ENCODE peak calls at places on chromosomes 2 and 18, in five cellular contexts. Q is neuronal stem cell, O is trophoblast cell, B is H1, Z is mesenchymal stem cell. T is an unnamed sample. For H3K36me3, the result is how much of the 10 kb centered on the place peaks cover.

GRCh38 chr2:137252934-137253333 is 487.6 kb downstream of the THSD7B start:
- DNase-seq in Z (no peak), B (no peak), O (no peak), Q (no peak), T (no peak)

GRCh38 chr2:62736899-62737559 is 31.5 kb downstream of the EHBP1 start:
- DNase-seq in B (no peak), O (no peak), Q (peak), Z (peak), T (no peak)

GRCh38 chr18:26536032-26536431 is 12.3 kb downstream of the KCTD1 start:
- DNase-seq in O (no peak), Z (no peak), B (no peak), Q (no peak), T (no peak)

GRCh38 chr2:54967269-54967668 is 83.0 kb downstream of the RTN4 start:
- DNase-seq in O (no peak), B (no peak), Q (peak), Z (no peak), T (no peak)

GRCh38 chr2:206480161-206480560 is 36.8 kb downstream of the ADAM23 start:
- DNase-seq in Q (no peak), O (no peak), B (no peak), Z (peak), T (peak)

GRCh38 chr2:179341152-179341866 is 76.7 kb upstream of the SESTD1 start:
- DNase-seq in B (no peak), Q (no peak), Z (no peak), O (no peak), T (no peak)

GRCh38 chr2:174683392-174683759 is 80.9 kb downstream of the CHRNA1 start:
- DNase-seq in B (no peak), O (no peak), Z (peak), Q (peak), T (peak)

GRCh38 chr2:8565399-8566154 is 116.3 kb upstream of the ID2 start:
- DNase-seq in B (no peak), Z (no peak), Q (no peak), O (no peak), T (no peak)

GRCh38 chr18:48949051-48949605 is 1.6 kb downstream of the SMAD7 start:
- DNase-seq in B (no peak), Q (no peak), Z (peak), O (no peak), T (no peak)

GRCh38 chr18:45730832-45731545 is 7.0 kb downstream of the SLC14A1 start:
- DNase-seq in O (no peak), B (no peak), Z (peak), Q (no peak), T (peak)

GRCh38 chr2:145846986-145847385 is 1327.1 kb upstream of the ZEB2 start:
- DNase-seq in Z (peak), Q (no peak), B (no peak), O (peak), T (peak)

GRCh38 chr2:28754321-28754720 is 2.7 kb downstream of the PPP1CB start:
- DNase-seq in B (no peak), Q (no peak), O (no peak), Z (peak), T (peak)

GRCh38 chr2:64704996-64705395 is 51.3 kb upstream of the SERTAD2 start:
- DNase-seq in B (no peak), O (no peak), Z (no peak), Q (no peak), T (no peak)

GRCh38 chr2:209311948-209312347 is 111.9 kb upstream of the MAP2 start:
- DNase-seq in Q (no peak), Z (no peak), B (no peak), O (no peak), T (no peak)

GRCh38 chr2:209316141-209316540 is 107.7 kb upstream of the MAP2 start:
- DNase-seq in O (no peak), Z (no peak), B (no peak), Q (no peak), T (no peak)

GRCh38 chr2:209314641-209315040 is 109.2 kb upstream of the MAP2 start:
- DNase-seq in B (no peak), Z (no peak), Q (no peak), O (no peak), T (no peak)
- H3K36me3 ChIP-seq in B (under half), Z (under half), Q (under half), O (under half), T (under half)

DNA sequence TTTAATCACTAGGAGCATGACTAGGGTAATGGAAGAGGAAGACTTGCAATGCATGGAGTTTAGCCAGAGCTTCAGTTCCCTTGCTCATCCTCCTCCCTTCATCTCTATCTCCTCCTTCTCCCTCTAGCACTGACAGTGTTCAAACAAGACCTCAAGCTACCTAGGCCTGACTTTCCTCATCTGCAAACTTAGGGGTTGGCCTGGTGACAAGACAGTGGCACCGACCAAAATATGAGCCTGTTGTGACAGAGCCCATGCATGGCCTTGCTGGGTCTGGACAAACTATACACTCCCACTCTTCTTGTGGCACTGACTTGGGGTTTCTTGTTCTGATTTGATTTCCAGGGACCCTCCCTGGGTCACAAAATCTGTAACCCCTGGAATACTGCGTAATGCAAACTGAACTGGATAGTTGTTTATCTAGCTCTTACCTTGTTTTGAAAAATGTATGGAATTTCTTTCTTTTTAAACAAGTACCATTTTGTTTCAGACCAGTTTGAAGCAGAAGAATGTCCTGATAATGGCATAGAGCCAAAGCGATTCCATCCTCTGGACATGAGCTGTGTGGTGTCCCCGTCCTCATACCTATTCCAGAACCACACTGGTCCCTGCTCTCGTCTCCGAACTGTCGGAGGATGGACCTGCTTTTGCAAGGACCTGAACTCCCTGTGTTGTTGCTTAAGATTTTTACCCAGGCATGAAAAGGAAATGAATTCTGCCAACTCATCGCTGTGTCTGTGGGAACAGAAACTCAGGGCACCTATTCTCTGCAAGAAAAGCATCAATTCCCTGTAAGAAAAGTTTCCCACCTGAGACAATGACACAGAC is 33.4 kb upstream of the PPP4R1 start:
- DNase-seq in Z (peak), Q (no peak), O (no peak), B (no peak), T (no peak)
- H4K91ac ChIP-seq in Z (peak), Q (no peak), O (peak), B (peak), T (peak)

GRCh38 chr2:171436307-171436706 is 2.3 kb downstream of the DCAF17 start:
- DNase-seq in Z (peak), O (peak), Q (no peak), B (no peak), T (peak)
- H3K36me3 ChIP-seq in Z (under half), O (under half), Q (under half), B (under half), T (under half)

GRCh38 chr2:2026851-2027250 is 282.5 kb upstream of the PXDN start:
- DNase-seq in Q (no peak), Z (no peak), B (no peak), O (no peak), T (no peak)
- H4K91ac ChIP-seq in Q (no peak), Z (no peak), B (peak), O (no peak), T (no peak)

GRCh38 chr2:239667431-239667985 is 266.7 kb upstream of the HDAC4 start:
- DNase-seq in O (no peak), Z (no peak), B (no peak), Q (no peak), T (no peak)

GRCh38 chr2:239666855-239667376 is 266.1 kb upstream of the HDAC4 start:
- DNase-seq in Z (no peak), B (no peak), O (no peak), Q (no peak), T (no peak)

GRCh38 chr2:239664216-239664785 is 263.5 kb upstream of the HDAC4 start:
- DNase-seq in Q (no peak), B (no peak), Z (no peak), O (no peak), T (no peak)

GRCh38 chr2:239668042-239668441 is 267.2 kb upstream of the HDAC4 start:
- DNase-seq in O (no peak), B (no peak), Q (no peak), Z (no peak), T (no peak)

DNA sequence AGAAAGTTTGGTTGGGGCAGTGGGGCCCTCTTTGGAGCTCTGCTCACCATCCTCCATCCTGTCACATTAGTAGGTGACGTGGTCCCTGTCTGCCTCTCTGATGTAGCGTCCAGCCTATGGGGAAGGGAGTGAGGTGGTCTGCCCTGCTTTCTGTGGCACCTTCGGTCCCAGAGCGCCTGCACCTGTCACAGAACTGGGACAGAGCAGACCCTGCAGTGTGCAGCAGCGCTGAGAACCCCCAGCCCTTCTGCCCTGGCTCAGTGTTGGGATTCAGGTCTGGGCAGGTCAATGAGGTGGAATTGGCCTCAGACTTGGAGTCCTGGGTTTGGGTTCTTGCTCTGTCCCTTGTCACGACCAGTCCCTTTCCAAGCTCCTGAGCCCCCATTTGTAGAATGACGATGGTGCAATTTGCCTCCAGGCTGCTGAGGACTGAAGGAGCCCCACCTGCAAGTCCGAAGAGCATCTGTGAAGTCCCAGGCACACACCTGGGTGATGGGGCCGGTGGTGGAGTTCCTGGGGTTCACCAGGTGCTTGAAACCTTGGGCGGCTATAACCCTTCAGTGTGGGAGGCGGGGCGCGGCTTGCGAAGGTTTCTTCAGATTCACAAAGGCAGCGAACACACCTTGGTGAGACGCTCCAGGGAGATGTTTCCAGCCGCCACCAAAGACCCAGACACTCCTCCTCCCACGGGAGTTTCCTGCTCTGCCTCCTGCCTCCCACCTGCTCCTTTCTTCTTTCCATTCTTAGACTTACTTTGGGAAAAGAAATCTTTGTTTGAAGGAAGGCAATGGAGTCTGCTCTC is 265.4 kb upstream of the HDAC4 start:
- DNase-seq in O (no peak), Z (no peak), Q (no peak), B (no peak), T (no peak)
- H3K36me3 ChIP-seq in O (under half), Z (under half), Q (under half), B (under half), T (under half)

DNA sequence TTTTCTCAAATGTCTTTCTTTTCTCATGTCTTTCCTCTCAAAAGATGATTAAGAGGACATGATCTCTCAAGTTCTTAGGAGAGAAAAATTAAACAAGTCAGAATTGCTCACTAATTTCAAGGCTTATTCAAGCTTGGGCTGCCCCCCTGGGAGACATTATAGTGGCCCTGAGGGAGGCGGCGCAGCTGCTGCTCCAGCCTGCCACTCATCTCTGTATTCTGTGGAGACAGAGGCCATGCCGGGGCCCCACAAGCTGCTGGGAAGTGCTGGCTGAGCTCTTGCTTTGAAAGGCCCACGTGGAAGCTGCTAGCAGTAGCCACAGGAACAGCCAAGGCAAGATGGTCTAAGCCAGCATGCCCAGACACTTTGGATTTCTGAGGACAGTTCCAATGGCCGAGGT is 267.4 kb downstream of the LNPK start:
- DNase-seq in B (no peak), Q (no peak), Z (no peak), O (no peak), T (no peak)
- H4K91ac ChIP-seq in B (no peak), Q (no peak), Z (no peak), O (no peak), T (no peak)

GRCh38 chr2:1659951-1660565 is 84.3 kb downstream of the PXDN start:
- DNase-seq in B (no peak), Q (no peak), Z (no peak), O (no peak), T (no peak)

GRCh38 chr2:1663621-1664020 is 80.7 kb downstream of the PXDN start:
- DNase-seq in O (no peak), B (no peak), Z (no peak), Q (no peak), T (no peak)

GRCh38 chr2:1662606-1663180 is 81.6 kb downstream of the PXDN start:
- DNase-seq in B (no peak), O (no peak), Q (no peak), Z (no peak), T (no peak)

GRCh38 chr2:1660656-1661650 is 83.4 kb downstream of the PXDN start:
- DNase-seq in B (no peak), O (no peak), Z (no peak), Q (no peak), T (no peak)

GRCh38 chr2:1661891-1662605 is 82.3 kb downstream of the PXDN start:
- DNase-seq in O (no peak), B (no peak), Q (no peak), Z (no peak), T (no peak)
- H3K36me3 ChIP-seq in O (half or more), B (under half), Q (under half), Z (half or more), T (half or more)

DNA sequence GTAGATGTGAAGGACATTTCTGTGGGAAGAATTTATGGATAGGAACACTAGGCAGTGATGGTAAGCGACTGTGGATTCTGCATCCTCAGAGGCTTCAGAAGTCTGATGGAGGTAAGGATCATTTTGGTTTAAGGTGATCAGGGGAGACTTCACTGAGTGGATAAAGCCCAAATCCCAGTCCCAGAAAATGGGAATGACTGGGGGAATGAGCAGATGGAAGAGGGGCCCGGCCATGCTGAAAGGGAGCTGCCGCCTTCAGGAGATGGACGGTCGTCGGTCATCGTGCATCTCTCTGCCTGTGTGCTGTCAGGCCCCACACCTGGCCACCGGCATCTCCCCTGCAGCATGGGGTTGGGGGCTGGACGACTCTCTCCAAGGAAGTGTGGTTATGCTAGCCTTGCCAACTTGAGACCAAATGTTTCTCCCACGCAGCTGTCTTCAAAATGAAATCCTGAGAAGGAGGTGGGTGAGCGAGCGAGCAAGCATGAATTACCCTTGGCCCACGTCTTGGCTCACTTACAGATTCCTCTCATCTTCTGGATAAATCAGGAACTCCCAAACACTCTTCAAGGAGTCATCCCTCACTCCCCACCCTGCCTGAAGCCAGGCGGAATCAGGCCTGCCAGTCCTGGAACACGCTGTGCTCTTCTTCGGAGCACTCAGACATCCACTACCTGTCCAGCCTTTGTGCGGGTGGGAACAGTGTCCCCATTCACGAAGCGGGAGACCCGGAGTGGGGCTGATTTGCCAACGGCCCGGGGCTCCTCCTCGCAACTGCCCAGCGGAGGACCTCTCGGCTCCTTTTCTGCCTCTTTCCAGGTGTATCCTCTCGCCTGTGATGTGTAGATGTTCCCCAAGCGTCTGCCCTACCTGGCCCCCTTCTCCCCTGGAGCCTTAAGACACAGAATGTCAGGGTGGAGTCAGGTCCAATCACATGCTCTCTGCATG is 85.6 kb downstream of the PRKCE start:
- DNase-seq in O (no peak), B (no peak), Z (no peak), Q (no peak), T (peak)
- H4K91ac ChIP-seq in O (no peak), B (no peak), Z (no peak), Q (peak), T (no peak)

T was measured in IMR-90.